ENCODE peak calls at places on chromosome 13, in four cellular contexts. One of them, this sample, is unnamed.

GRCh38 chr13:94435604-94436226 is 43.8 kb downstream of the DCT start:
- DNase-seq in spleen: no peak
- DNase-seq in body of pancreas: no peak
- DNase-seq in colonic mucosa: no peak
- DNase-seq in this sample: no peak

GRCh38 chr13:57470491-57470890 is 161.1 kb upstream of the PCDH17 start:
- DNase-seq in colonic mucosa: no peak
- DNase-seq in spleen: no peak
- DNase-seq in body of pancreas: no peak
- DNase-seq in this sample: no peak

GRCh38 chr13:33194820-33195692 is 90.5 kb downstream of the STARD13 start:
- DNase-seq in spleen: no peak
- DNase-seq in body of pancreas: peak; percentile 74
- DNase-seq in colonic mucosa: no peak
- DNase-seq in this sample: peak; percentile 79

GRCh38 chr13:79548886-79549285 is 67.9 kb downstream of the NDFIP2 start:
- DNase-seq in spleen: no peak
- DNase-seq in body of pancreas: no peak
- DNase-seq in colonic mucosa: no peak
- DNase-seq in this sample: no peak

GRCh38 chr13:102401305-102401704 is 543 bp downstream of the FGF14 start:
- DNase-seq in spleen: no peak
- DNase-seq in colonic mucosa: no peak
- DNase-seq in body of pancreas: no peak
- DNase-seq in this sample: no peak

GRCh38 chr13:93673885-93674284 is 447.3 kb downstream of the GPC6 start:
- DNase-seq in spleen: no peak
- DNase-seq in colonic mucosa: no peak
- DNase-seq in body of pancreas: no peak
- DNase-seq in this sample: no peak

GRCh38 chr13:51803422-51804294 is at the start of gene DHRS12:
- DNase-seq in body of pancreas: peak; percentile 94
- DNase-seq in spleen: peak; percentile 98
- DNase-seq in colonic mucosa: peak; percentile 94
- DNase-seq in this sample: peak; percentile 85

GRCh38 chr13:76856141-76856571 is 30.0 kb downstream of the KCTD12 start:
- DNase-seq in colonic mucosa: no peak
- DNase-seq in body of pancreas: no peak
- DNase-seq in spleen: no peak
- DNase-seq in this sample: no peak

GRCh38 chr13:25276748-25277147 is 10.5 kb downstream of the MTMR6 start:
- DNase-seq in spleen: no peak
- DNase-seq in colonic mucosa: no peak
- DNase-seq in body of pancreas: no peak
- DNase-seq in this sample: no peak

GRCh38 chr13:88887045-88887662 is 1216.0 kb downstream of the SLITRK5 start:
- DNase-seq in body of pancreas: no peak
- DNase-seq in spleen: peak; percentile 43
- DNase-seq in colonic mucosa: no peak
- DNase-seq in this sample: no peak

GRCh38 chr13:33561627-33562026 is 256.3 kb upstream of the RFC3 start:
- DNase-seq in spleen: no peak
- DNase-seq in colonic mucosa: no peak
- DNase-seq in body of pancreas: no peak
- DNase-seq in this sample: no peak

GRCh38 chr13:72384879-72385278 is 342.6 kb downstream of the MZT1 start:
- DNase-seq in spleen: no peak
- DNase-seq in colonic mucosa: no peak
- DNase-seq in body of pancreas: peak; percentile 7
- DNase-seq in this sample: no peak

GRCh38 chr13:37277435-37278144 is 172.1 kb upstream of the CSNK1A1L start:
- DNase-seq in body of pancreas: no peak
- DNase-seq in colonic mucosa: no peak
- DNase-seq in spleen: no peak
- DNase-seq in this sample: no peak

GRCh38 chr13:110932588-110932987 is 17.7 kb upstream of the ANKRD10 start:
- DNase-seq in colonic mucosa: no peak
- DNase-seq in spleen: no peak
- DNase-seq in body of pancreas: no peak
- DNase-seq in this sample: no peak

GRCh38 chr13:48138270-48138669 is 43.4 kb upstream of the MED4 start:
- DNase-seq in spleen: no peak
- DNase-seq in body of pancreas: no peak
- DNase-seq in colonic mucosa: no peak
- DNase-seq in this sample: no peak

GRCh38 chr13:95660981-95661581 is 15.9 kb upstream of the DNAJC3 start:
- DNase-seq in spleen: no peak
- DNase-seq in colonic mucosa: no peak
- DNase-seq in body of pancreas: peak; percentile 37
- DNase-seq in this sample: peak; percentile 69

GRCh38 chr13:99751517-99752199 is 219.9 kb downstream of the ZIC5 start:
- DNase-seq in spleen: no peak
- DNase-seq in colonic mucosa: peak; percentile 61
- DNase-seq in body of pancreas: no peak
- DNase-seq in this sample: no peak

GRCh38 chr13:46739447-46740125 is 57.4 kb downstream of the ESD start:
- DNase-seq in body of pancreas: no peak
- DNase-seq in spleen: no peak
- DNase-seq in colonic mucosa: no peak
- DNase-seq in this sample: no peak

GRCh38 chr13:46735425-46735824 is 61.5 kb downstream of the ESD start:
- DNase-seq in body of pancreas: no peak
- DNase-seq in spleen: no peak
- DNase-seq in colonic mucosa: no peak
- DNase-seq in this sample: no peak

GRCh38 chr13:46736568-46736967 is 60.4 kb downstream of the ESD start:
- DNase-seq in colonic mucosa: no peak
- DNase-seq in body of pancreas: no peak
- DNase-seq in spleen: no peak
- DNase-seq in this sample: no peak

GRCh38 chr13:46743191-46743590 is 53.8 kb downstream of the ESD start:
- DNase-seq in colonic mucosa: no peak
- DNase-seq in spleen: no peak
- DNase-seq in body of pancreas: no peak
- DNase-seq in this sample: no peak

GRCh38 chr13:46738055-46738454 is 58.9 kb downstream of the ESD start:
- DNase-seq in spleen: no peak
- DNase-seq in body of pancreas: no peak
- DNase-seq in colonic mucosa: no peak
- DNase-seq in this sample: no peak
- H3K27ac ChIP-seq in spleen: no peak overlapping the region
- H3K27ac ChIP-seq in body of pancreas: no peak overlapping the region
- H3K27ac ChIP-seq in colonic mucosa: no peak overlapping the region
- H3K27ac ChIP-seq in this sample: no peak overlapping the region

GRCh38 chr13:31172001-31172400 is 10.3 kb upstream of the HSPH1 start:
- DNase-seq in spleen: no peak
- DNase-seq in colonic mucosa: no peak
- DNase-seq in body of pancreas: no peak
- DNase-seq in this sample: no peak

GRCh38 chr13:31179241-31179640 is 17.5 kb upstream of the HSPH1 start:
- DNase-seq in colonic mucosa: no peak
- DNase-seq in spleen: no peak
- DNase-seq in body of pancreas: no peak
- DNase-seq in this sample: no peak

GRCh38 chr13:31175847-31176536 is 14.3 kb upstream of the HSPH1 start:
- DNase-seq in body of pancreas: no peak
- DNase-seq in colonic mucosa: no peak
- DNase-seq in spleen: no peak
- DNase-seq in this sample: no peak

GRCh38 chr13:31172535-31172934 is 10.8 kb upstream of the HSPH1 start:
- DNase-seq in spleen: no peak
- DNase-seq in body of pancreas: no peak
- DNase-seq in colonic mucosa: no peak
- DNase-seq in this sample: no peak

DNA sequence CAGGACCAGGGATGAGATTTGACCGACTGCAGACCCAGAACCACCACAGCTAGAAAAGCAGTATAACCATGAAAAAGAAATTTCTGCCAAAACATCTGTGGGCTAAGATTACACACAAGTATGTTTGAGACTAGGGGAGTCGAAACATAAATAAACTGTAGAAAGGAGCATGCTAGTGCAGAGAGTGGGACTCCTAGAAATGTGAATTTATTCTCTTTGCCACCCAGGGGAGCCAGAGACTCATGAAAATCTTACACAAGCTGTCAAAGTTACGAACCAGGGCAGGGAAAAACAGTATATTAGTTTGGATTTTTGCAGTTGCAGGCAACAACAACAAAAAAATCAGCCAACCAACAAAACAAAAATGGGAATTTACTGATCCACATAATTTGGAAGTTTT is 12.3 kb upstream of the HSPH1 start:
- DNase-seq in body of pancreas: no peak
- DNase-seq in spleen: no peak
- DNase-seq in colonic mucosa: no peak
- DNase-seq in this sample: no peak
- H3K4me1 ChIP-seq in body of pancreas: no peaks in the 10 kb centered on the region
- H3K4me1 ChIP-seq in spleen: no peaks in the 10 kb centered on the region
- H3K4me1 ChIP-seq in colonic mucosa: no peaks in the 10 kb centered on the region
- H3K4me1 ChIP-seq in this sample: peaks cover 10% of the 10 kb centered on the region

DNA sequence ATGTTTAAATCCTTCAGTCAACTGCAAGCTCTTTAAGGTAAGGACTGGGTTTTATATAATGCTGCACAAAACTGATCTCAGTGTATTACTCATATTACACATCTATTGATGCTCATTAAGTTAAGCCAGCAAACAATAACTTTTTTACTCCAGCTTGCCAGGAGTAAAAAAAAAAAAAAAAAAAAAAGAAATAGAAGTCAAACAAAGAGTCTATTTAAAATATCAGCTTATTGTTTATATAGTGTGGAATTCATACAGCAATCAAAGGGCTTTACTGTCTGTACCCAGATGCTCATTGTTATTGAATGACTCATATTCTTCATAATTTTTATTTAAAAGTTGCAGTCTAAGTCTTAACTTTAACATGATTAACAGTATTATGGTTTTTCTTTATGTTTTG is 21.8 kb upstream of the KBTBD7 start:
- DNase-seq in body of pancreas: no peak
- DNase-seq in spleen: no peak
- DNase-seq in colonic mucosa: no peak
- DNase-seq in this sample: no peak
- H3K27ac ChIP-seq in body of pancreas: no peak overlapping the region
- H3K27ac ChIP-seq in spleen: no peak overlapping the region
- H3K27ac ChIP-seq in colonic mucosa: no peak overlapping the region
- H3K27ac ChIP-seq in this sample: no peak overlapping the region

DNA sequence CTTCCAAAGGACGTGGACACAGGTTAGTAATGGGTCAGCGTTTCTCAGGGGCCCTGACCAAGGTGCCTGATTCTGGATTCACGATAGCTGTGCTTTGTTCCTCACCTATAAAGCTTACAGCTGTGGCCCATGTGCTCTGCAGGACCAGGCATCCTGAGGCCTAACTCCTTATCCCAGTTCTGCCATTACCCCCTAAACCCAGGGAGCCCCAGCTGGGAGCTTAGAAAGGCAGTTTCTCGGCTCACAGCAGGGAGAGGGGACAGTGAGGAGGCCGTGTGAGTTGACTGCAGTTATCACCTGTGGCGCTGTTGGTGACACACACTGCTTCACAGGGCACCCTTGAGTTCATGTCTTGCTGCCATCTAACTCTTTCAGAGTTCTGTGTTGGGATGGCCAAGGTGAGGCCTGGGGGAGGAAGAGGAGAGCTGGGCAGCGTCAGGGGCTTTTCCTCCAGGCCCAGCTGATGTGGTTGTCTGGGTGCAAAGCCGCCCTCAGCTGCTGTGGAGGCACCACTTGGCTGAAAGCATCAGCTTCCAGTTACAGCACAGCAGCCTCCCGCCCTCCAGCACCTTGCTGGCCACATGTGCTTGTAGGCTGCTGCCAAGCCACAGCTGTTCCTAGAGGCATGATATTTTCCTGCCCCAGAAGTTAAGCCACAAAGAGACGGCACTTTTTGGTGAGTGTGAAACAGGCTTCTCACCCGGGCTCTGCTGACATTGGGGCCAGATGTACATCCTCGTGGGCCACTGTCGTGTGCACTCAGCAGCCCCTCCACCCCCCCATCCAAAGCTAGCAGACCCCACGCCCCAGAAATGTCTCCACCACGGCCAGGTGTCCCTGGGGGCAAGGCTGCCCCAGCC is 99.6 kb upstream of the MCF2L start:
- DNase-seq in colonic mucosa: no peak
- DNase-seq in body of pancreas: no peak
- DNase-seq in spleen: peak; percentile 58
- DNase-seq in this sample: peak; percentile 84
- H3K4me1 ChIP-seq in colonic mucosa: no peaks in the 10 kb centered on the region
- H3K4me1 ChIP-seq in body of pancreas: no peaks in the 10 kb centered on the region
- H3K4me1 ChIP-seq in spleen: peaks cover 5% of the 10 kb centered on the region
- H3K4me1 ChIP-seq in this sample: peaks cover 12% of the 10 kb centered on the region

This sample was measured in SJCRH30.